ENCODE peak calls at places on chromosomes 5 and 9, in four cellular contexts. One of them, this sample, is unnamed.

GRCh38 chr9:126301985-126302603 is 24.5 kb upstream of the MVB12B start:
- DNase-seq in HFF-Myc: peak
- DNase-seq in PC-9: peak
- DNase-seq in cardiac muscle cell: peak
- DNase-seq in this sample: peak

GRCh38 chr5:35736280-35736679 is 118.6 kb downstream of the SPEF2 start:
- DNase-seq in HFF-Myc: no peak
- DNase-seq in PC-9: no peak
- DNase-seq in cardiac muscle cell: no peak
- DNase-seq in this sample: no peak

GRCh38 chr5:169670769-169671525 is 33.9 kb downstream of the DOCK2 start:
- DNase-seq in HFF-Myc: no peak
- DNase-seq in PC-9: peak
- DNase-seq in cardiac muscle cell: no peak
- DNase-seq in this sample: no peak

GRCh38 chr5:142466195-142466951 is 141.6 kb upstream of the SPRY4 start:
- DNase-seq in HFF-Myc: peak
- DNase-seq in PC-9: no peak
- DNase-seq in cardiac muscle cell: no peak
- DNase-seq in this sample: no peak

GRCh38 chr5:174767670-174768069 is 43.3 kb downstream of the MSX2 start:
- DNase-seq in HFF-Myc: no peak
- DNase-seq in PC-9: no peak
- DNase-seq in cardiac muscle cell: no peak
- DNase-seq in this sample: no peak

GRCh38 chr5:15702102-15702501 is 202.1 kb downstream of the FBXL7 start:
- DNase-seq in HFF-Myc: no peak
- DNase-seq in PC-9: no peak
- DNase-seq in cardiac muscle cell: no peak
- DNase-seq in this sample: no peak

GRCh38 chr5:7000316-7000715 is 287.1 kb downstream of the TENT4A start:
- DNase-seq in HFF-Myc: no peak
- DNase-seq in PC-9: peak
- DNase-seq in cardiac muscle cell: no peak
- DNase-seq in this sample: no peak

GRCh38 chr5:172234031-172234430 is 40.1 kb downstream of the EFCAB9 start:
- DNase-seq in HFF-Myc: no peak
- DNase-seq in PC-9: no peak
- DNase-seq in cardiac muscle cell: no peak
- DNase-seq in this sample: no peak

GRCh38 chr5:177300236-177300880 is 3.2 kb downstream of the RAB24 start:
- DNase-seq in HFF-Myc: peak
- DNase-seq in PC-9: no peak
- DNase-seq in cardiac muscle cell: peak
- DNase-seq in this sample: no peak

GRCh38 chr5:168875839-168876238 is 296.7 kb upstream of the PANK3 start:
- DNase-seq in HFF-Myc: no peak
- DNase-seq in PC-9: no peak
- DNase-seq in cardiac muscle cell: peak
- DNase-seq in this sample: no peak

GRCh38 chr9:137372693-137373610 is 50.0 kb downstream of the EXD3 start:
- DNase-seq in HFF-Myc: no peak
- DNase-seq in PC-9: no peak
- DNase-seq in cardiac muscle cell: no peak
- DNase-seq in this sample: no peak

GRCh38 chr5:64914396-64914795 is 145.7 kb downstream of the CWC27 start:
- DNase-seq in HFF-Myc: no peak
- DNase-seq in PC-9: no peak
- DNase-seq in cardiac muscle cell: no peak
- DNase-seq in this sample: no peak

GRCh38 chr9:77435688-77436087 is 212.4 kb downstream of the GNA14 start:
- DNase-seq in HFF-Myc: no peak
- DNase-seq in PC-9: no peak
- DNase-seq in cardiac muscle cell: no peak
- DNase-seq in this sample: no peak

GRCh38 chr5:102856374-102856748 is 101.3 kb downstream of the PAM start:
- DNase-seq in HFF-Myc: peak
- DNase-seq in PC-9: no peak
- DNase-seq in cardiac muscle cell: no peak
- DNase-seq in this sample: no peak

GRCh38 chr5:135880278-135880677 is 15.4 kb downstream of the IL9 start:
- DNase-seq in HFF-Myc: no peak
- DNase-seq in PC-9: no peak
- DNase-seq in cardiac muscle cell: peak
- DNase-seq in this sample: no peak
- TF ChIP-seq CTCF in HFF-Myc: peak
- TF ChIP-seq CTCF in PC-9: peak
- TF ChIP-seq CTCF in cardiac muscle cell: peak
- TF ChIP-seq CTCF in this sample: peak

DNA sequence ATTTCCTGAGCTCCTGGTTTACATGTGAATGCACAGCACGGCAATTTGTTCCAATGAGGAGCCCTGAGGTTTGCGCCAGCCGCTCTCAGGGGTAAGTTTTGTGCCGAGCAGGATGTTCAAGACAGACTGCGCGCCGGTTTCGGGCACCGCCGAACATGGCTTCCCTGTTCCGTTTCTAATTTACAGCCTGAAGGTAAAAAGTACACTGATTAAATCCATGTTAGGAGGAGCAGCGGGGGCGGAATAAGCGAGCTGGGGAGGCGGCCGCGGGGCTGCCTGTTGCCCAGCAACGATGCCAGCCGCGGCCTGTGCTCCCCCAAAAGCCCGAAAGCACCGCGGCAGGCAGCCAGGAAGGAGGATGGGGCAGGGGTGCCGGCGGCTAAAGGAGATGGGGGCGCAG is 6.4 kb downstream of the SOWAHA start:
- DNase-seq in HFF-Myc: no peak
- DNase-seq in PC-9: no peak
- DNase-seq in cardiac muscle cell: no peak
- DNase-seq in this sample: no peak
- H3K4me3 ChIP-seq in HFF-Myc: no peak
- H3K4me3 ChIP-seq in PC-9: no peak
- H3K4me3 ChIP-seq in cardiac muscle cell: no peak
- H3K4me3 ChIP-seq in this sample: no peak

DNA sequence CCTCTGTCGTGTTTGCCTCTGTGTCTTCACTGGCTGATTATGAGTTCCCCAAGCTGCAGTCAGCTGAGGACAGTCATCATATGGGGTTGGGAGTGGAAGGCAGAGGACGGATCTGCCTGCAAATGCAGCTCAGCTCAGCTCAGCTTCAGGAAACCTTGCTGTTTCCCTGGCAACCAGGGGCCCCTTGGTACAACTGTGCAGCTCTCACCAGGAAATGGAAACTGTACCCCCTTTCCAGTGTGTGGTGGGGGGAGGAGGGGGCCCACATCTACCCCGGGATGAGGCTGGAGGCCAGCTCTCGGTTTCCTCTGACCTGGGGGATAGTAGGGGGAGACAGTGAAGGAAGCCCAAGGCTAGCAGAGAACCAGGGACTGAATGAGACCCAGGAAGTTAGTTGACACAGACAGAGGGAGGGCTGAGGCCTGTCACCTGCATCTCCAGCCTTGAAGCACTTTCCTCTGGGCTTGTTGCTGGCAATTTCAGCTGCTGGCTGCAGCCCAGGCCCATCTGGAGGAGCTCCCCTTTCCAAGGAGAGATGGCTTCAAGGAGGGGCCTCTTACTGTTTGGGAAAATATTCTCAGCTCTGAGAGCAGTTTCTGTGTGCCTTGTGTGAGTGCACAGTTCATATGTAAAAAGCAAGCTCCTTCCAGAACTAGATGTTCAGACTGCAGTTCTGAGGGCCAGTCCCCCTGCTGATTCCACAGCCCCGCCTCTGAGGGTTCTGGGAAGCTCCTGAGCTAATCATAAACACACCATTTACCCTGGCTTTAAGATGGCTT is 6.9 kb downstream of the ANXA6 start:
- DNase-seq in HFF-Myc: no peak
- DNase-seq in PC-9: no peak
- DNase-seq in cardiac muscle cell: peak
- DNase-seq in this sample: no peak
- TF ChIP-seq CTCF in HFF-Myc: no peak
- TF ChIP-seq CTCF in PC-9: no peak
- TF ChIP-seq CTCF in cardiac muscle cell: no peak
- TF ChIP-seq CTCF in this sample: no peak

DNA sequence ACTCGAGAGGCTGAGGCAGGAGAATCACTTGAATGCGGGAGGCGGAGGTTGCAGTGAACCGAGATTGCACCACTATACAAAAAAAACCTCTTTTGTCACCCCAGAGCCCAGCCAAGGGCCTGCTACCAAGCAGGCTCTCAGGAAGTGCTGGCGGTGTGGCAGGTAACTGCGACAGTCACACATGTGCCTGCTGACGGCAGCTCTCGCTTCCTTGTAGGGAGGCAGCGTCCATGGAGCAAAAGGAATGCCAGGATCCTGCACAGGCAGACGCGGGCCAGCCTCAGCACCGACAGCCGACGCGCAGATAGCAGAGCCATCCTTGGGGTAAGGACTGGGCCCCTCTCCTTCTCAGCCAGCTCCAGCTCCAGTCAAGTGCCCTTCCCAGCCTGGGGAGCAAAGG is 3.9 kb downstream of the LRRC8A start:
- DNase-seq in HFF-Myc: no peak
- DNase-seq in PC-9: no peak
- DNase-seq in cardiac muscle cell: no peak
- DNase-seq in this sample: no peak
- H3K4me3 ChIP-seq in HFF-Myc: no peak
- H3K4me3 ChIP-seq in PC-9: no peak
- H3K4me3 ChIP-seq in cardiac muscle cell: no peak
- H3K4me3 ChIP-seq in this sample: no peak

DNA sequence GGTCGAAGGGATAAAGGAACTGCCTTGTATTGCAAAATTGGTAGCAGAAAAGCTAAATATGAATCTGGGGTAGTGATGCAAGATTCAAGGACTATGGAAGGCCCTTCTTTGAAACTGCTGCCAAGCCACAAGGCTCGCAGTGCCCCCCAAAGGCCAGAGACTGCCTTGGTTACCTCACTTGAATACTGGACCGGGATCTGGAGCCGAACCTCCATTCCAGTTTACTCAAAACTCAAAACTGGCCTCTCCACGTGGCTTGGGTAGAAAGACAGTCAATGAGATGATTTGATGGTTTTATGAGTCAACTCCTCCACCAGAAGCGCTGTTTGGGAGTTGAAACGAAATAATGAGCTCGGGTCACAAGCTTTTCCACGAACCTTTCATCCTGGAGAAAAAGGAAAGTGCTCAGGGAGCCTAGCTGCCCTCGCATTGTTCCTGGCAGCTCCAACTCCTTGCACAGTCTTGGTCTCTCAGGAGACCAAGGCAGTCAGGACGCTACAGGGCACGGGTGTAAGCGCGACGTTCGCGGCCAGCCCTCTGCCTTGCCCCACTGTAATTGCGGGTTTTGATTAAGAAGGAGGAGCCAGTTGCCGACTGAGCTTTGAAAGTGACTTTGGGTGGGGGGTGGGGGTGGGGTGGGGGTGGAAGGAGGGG is 2.8 kb downstream of the ST8SIA4 start:
- DNase-seq in HFF-Myc: no peak
- DNase-seq in PC-9: no peak
- DNase-seq in cardiac muscle cell: peak
- DNase-seq in this sample: no peak
- TF ChIP-seq CTCF in HFF-Myc: no peak
- TF ChIP-seq CTCF in PC-9: no peak
- TF ChIP-seq CTCF in cardiac muscle cell: peak
- TF ChIP-seq CTCF in this sample: no peak

DNA sequence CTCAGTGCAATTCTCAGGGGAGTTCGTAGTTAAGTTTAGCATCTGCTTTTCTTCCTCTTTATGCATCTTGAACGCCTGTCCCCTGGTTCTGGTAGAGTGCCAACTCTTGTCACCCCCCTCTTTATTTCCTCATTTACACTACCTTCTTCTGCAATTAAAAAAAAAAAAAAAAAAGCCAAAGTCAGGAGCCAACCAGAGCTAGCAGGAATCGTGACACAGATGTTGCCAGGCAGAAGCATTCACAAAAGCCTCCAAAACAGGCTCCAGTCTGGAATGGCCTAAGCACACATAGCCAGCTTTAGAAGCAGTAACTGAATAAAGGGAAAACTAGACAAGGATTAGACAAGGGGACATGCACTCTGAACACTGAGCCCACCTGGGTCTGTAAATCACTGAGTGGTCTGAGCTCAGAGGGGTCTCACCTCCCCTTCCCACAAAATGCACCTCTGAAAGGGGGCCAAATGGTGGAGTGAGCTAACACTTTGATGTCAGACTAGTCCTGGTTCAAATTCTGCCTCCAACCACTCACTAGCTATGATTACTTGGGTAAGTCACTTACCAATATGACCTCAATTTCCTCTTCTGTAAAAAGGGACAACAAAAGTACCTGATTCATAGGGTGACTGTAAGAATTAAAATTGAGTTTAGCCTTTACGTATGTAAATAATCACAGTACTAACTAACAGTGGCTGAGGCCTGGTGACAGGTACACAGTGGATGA is 2.0 kb downstream of the CD74 start:
- DNase-seq in HFF-Myc: peak
- DNase-seq in PC-9: peak
- DNase-seq in cardiac muscle cell: peak
- DNase-seq in this sample: peak
- H3K4me3 ChIP-seq in HFF-Myc: no peak
- H3K4me3 ChIP-seq in PC-9: no peak
- H3K4me3 ChIP-seq in cardiac muscle cell: no peak
- H3K4me3 ChIP-seq in this sample: no peak

DNA sequence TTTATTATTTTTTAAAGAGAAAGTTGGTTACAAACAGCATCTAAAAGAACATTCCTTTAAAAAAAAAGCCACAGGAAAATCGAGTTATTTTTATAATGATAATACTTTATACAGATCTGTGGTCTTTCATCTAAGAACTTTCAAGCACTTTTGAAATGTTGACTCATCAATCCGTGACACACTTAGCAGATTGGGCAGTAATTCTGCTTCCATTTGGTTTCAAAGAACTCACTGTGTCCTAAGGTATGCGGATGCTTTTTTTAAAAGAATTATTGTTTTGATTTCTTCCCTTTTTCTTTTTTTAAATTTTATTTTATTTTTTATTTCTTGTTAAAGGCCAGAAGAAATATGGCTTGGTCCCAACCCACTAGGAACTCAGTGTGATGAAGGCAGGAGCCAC is 147.8 kb downstream of the AOPEP start:
- DNase-seq in HFF-Myc: no peak
- DNase-seq in PC-9: no peak
- DNase-seq in cardiac muscle cell: no peak
- DNase-seq in this sample: no peak
- TF ChIP-seq CTCF in HFF-Myc: no peak
- TF ChIP-seq CTCF in PC-9: no peak
- TF ChIP-seq CTCF in cardiac muscle cell: no peak
- TF ChIP-seq CTCF in this sample: no peak

GRCh38 chr5:158609729-158610128 is 490.0 kb downstream of the EBF1 start:
- DNase-seq in HFF-Myc: peak
- DNase-seq in PC-9: no peak
- DNase-seq in cardiac muscle cell: no peak
- DNase-seq in this sample: no peak
- H3K4me3 ChIP-seq in HFF-Myc: no peak
- H3K4me3 ChIP-seq in PC-9: no peak
- H3K4me3 ChIP-seq in cardiac muscle cell: no peak
- H3K4me3 ChIP-seq in this sample: no peak

GRCh38 chr9:806285-807156 is 35.0 kb upstream of the DMRT1 start:
- DNase-seq in HFF-Myc: no peak
- DNase-seq in PC-9: no peak
- DNase-seq in cardiac muscle cell: peak
- DNase-seq in this sample: no peak
- TF ChIP-seq CTCF in HFF-Myc: peak
- TF ChIP-seq CTCF in PC-9: peak
- TF ChIP-seq CTCF in cardiac muscle cell: peak
- TF ChIP-seq CTCF in this sample: peak

This sample was measured in LNCaP clone FGC.